ENCODE peak calls at places on chromosomes 11 and 22, in seven cellular contexts. S, K, T, P, V, X and J are unnamed samples.
A peak's percentile ranks its signal among the peaks of the same experiment; 100 is the strongest.

GRCh38 chr22:35638408-35638807 is 9.8 kb upstream of the APOL6 start:
- DNase-seq in P (no peak), S (no peak), T (no peak), K (peak; percentile 39), V (no peak), X (no peak), J (no peak)

GRCh38 chr22:22800716-22801115 is 86.9 kb upstream of the IGLL5 start:
- DNase-seq in T (no peak), V (no peak), S (no peak), X (no peak), P (no peak), K (no peak), J (no peak)

GRCh38 chr11:118911113-118911879 is 14.4 kb downstream of the BCL9L start:
- DNase-seq in V (no peak), T (peak; percentile 66), X (no peak), K (peak; percentile 66), P (no peak), S (no peak), J (no peak)

GRCh38 chr11:20544536-20545237 is 54.7 kb upstream of the SLC6A5 start:
- DNase-seq in X (no peak), T (no peak), K (no peak), S (no peak), V (no peak), P (no peak), J (no peak)

GRCh38 chr11:68579455-68579854 is 104.9 kb upstream of the GAL start:
- DNase-seq in S (no peak), V (no peak), K (no peak), X (no peak), T (no peak), P (no peak), J (no peak)

GRCh38 chr22:23779083-23779482 is 6.4 kb downstream of the MMP11 start:
- DNase-seq in V (no peak), S (no peak), X (no peak), P (no peak), T (no peak), K (no peak), J (no peak)

GRCh38 chr11:123062158-123062891 is 389 bp upstream of the HSPA8 start:
- DNase-seq in S (peak; percentile 92), V (peak; percentile 99), X (peak; percentile 99), T (peak; percentile 99), K (peak; percentile 99), P (peak; percentile 99), J (peak; percentile 99)

GRCh38 chr11:43282607-43283440 is 29.0 kb upstream of the API5 start:
- DNase-seq in P (no peak), S (peak; percentile 57), X (peak; percentile 19), K (peak; percentile 20), T (no peak), V (no peak), J (peak; percentile 6)

GRCh38 chr22:20606041-20606783 is 98.8 kb downstream of the MED15 start:
- DNase-seq in K (peak; percentile 43), T (peak; percentile 17), V (peak; percentile 32), X (peak; percentile 50), P (no peak), S (peak; percentile 87), J (peak; percentile 29)

GRCh38 chr22:37370306-37370979 is 56.8 kb downstream of the ELFN2 start:
- DNase-seq in T (no peak), P (no peak), X (no peak), S (no peak), K (no peak), V (no peak), J (peak; percentile 30)

GRCh38 chr11:126698576-126698975 is 302.0 kb downstream of the KIRREL3 start:
- DNase-seq in K (no peak), P (no peak), V (no peak), T (no peak), S (no peak), X (no peak), J (no peak)

GRCh38 chr11:16295592-16295991 is 60.8 kb downstream of the SOX6 start:
- DNase-seq in S (no peak), P (no peak), T (no peak), X (no peak), K (no peak), V (no peak), J (no peak)

GRCh38 chr11:103825469-103825868 is 211.0 kb upstream of the DDI1 start:
- DNase-seq in K (no peak), S (no peak), T (no peak), P (no peak), X (no peak), V (no peak), J (no peak)

GRCh38 chr11:79059171-79059570 is 381.7 kb downstream of the TENM4 start:
- DNase-seq in T (no peak), V (no peak), S (no peak), K (no peak), X (no peak), P (no peak), J (no peak)

GRCh38 chr11:9264381-9265210 is 554 bp downstream of the DENND5A start:
- DNase-seq in V (peak; percentile 43), P (peak; percentile 19), T (peak; percentile 71), X (peak; percentile 24), K (peak; percentile 47), S (peak; percentile 27), J (peak; percentile 82)

GRCh38 chr11:46675288-46675851 is 25.0 kb downstream of the ARHGAP1 start:
- DNase-seq in T (no peak), K (peak; percentile 62), V (peak; percentile 26), P (no peak), X (no peak), S (no peak), J (no peak)

GRCh38 chr11:2212411-2213251 is 41.0 kb upstream of the TH start:
- DNase-seq in X (no peak), K (no peak), V (no peak), T (no peak), S (no peak), P (no peak), J (no peak)

GRCh38 chr11:62122076-62122475 is 1.7 kb upstream of the INCENP start:
- DNase-seq in X (no peak), S (no peak), V (no peak), P (no peak), T (no peak), K (no peak), J (no peak)

GRCh38 chr22:17596226-17596625 is 32.3 kb downstream of the ATP6V1E1 start:
- DNase-seq in X (no peak), P (no peak), K (no peak), V (no peak), T (no peak), S (no peak), J (no peak)

GRCh38 chr11:44853674-44854073 is 97.0 kb downstream of the TP53I11 start:
- DNase-seq in S (no peak), T (no peak), P (no peak), K (no peak), X (no peak), V (no peak), J (no peak)

GRCh38 chr11:69905611-69906452 is 86.6 kb upstream of the FGF3 start:
- DNase-seq in V (no peak), X (no peak), T (no peak), K (no peak), P (no peak), S (no peak), J (no peak)

GRCh38 chr11:41306435-41306834 is 153.0 kb downstream of the LRRC4C start:
- DNase-seq in X (no peak), V (peak; percentile 39), T (no peak), P (no peak), K (no peak), S (no peak), J (no peak)

GRCh38 chr11:93652161-93652597 is 9.3 kb upstream of the CEP295 start:
- DNase-seq in X (no peak), T (peak; percentile 68), P (no peak), K (no peak), S (peak; percentile 49), V (no peak), J (peak; percentile 11)